ENCODE peak calls at places on chromosomes 13 and 19, in four cellular contexts. U, V, G and Y are unnamed samples. For H3K36me3, the result is how much of the 10 kb centered on the place peaks cover.

GRCh38 chr19:18271433-18271841 is 2.8 kb downstream of the IQCN start:
- DNase-seq in U (no peak), V (no peak), G (no peak), Y (no peak)

GRCh38 chr19:51166846-51167490 is 24.9 kb downstream of the SIGLEC7 start:
- DNase-seq in U (peak), V (no peak), G (no peak), Y (no peak)

GRCh38 chr13:82675024-82675423 is 1207.2 kb downstream of the SLITRK1 start:
- DNase-seq in U (no peak), V (no peak), G (no peak), Y (no peak)

GRCh38 chr13:21934309-21934708 is 263.4 kb downstream of the FGF9 start:
- DNase-seq in U (no peak), V (no peak), G (no peak), Y (no peak)

GRCh38 chr13:99467764-99468163 is 33.5 kb upstream of the TM9SF2 start:
- DNase-seq in U (no peak), V (no peak), G (no peak), Y (no peak)

GRCh38 chr13:88592105-88592504 is 920.9 kb downstream of the SLITRK5 start:
- DNase-seq in U (no peak), V (no peak), G (no peak), Y (no peak)

GRCh38 chr13:21203132-21203531 is 26.7 kb downstream of the MRPL57 start:
- DNase-seq in U (no peak), V (no peak), G (no peak), Y (no peak)

GRCh38 chr13:75480691-75481175 is 1.2 kb downstream of the TBC1D4 start:
- DNase-seq in U (peak), V (peak), G (peak), Y (peak)

GRCh38 chr19:50657672-50658437 is 8.6 kb downstream of the C19orf81 start:
- DNase-seq in U (peak), V (peak), G (peak), Y (peak)

GRCh38 chr19:43609872-43610271 is 2.0 kb upstream of the SRRM5 start:
- DNase-seq in U (no peak), V (no peak), G (no peak), Y (no peak)

GRCh38 chr13:51557875-51558604 is 26.2 kb upstream of the WDFY2 start:
- DNase-seq in U (no peak), V (peak), G (no peak), Y (no peak)

GRCh38 chr19:5156231-5156986 is 184.2 kb downstream of the PTPRS start:
- DNase-seq in U (no peak), V (peak), G (peak), Y (peak)

GRCh38 chr19:13012690-13013608 is 17.7 kb downstream of the NFIX start:
- DNase-seq in U (peak), V (peak), G (peak), Y (no peak)

GRCh38 chr19:50794074-50794777 is 4.0 kb downstream of the ACP4 start:
- DNase-seq in U (no peak), V (peak), G (no peak), Y (no peak)

DNA sequence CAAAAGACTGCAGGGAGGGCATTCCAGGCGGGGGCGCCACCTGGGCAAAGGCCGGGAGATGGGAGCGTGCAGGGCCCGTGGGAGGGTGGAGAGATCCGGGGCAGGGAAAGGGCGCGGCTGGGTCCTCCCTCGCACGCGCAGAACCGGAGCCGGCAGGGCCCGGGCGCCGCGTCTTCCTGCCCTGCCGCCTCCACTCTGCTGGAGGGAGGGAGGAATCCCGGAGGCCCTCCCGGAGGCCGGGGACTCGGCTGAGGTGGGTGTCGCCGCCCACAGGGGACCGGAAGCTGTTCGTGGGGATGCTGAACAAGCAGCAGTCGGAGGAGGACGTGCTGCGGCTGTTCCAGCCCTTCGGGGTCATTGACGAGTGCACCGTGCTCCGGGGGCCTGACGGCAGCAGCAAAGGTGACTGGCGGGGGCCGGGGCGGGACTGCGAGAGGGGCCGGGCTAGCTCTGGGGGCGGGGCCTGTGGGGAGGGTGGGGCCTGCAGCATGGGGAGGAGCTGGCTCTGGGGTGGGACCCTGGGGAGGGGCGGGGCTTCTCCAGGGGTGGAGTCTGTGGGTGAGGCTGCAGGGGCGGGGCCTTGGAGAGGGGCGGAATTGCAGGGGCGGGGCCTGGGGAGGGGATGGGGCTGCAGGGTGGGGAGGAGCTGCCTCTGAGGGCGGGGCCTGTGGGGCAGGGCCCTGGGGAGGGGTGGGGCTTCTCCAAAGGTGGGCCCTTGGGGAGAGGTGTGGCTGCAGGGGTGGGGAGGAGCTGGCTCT is 51.3 kb downstream of the CELF5 start:
- DNase-seq in U (peak), V (peak), G (peak), Y (peak)
- H3K4me3 ChIP-seq in U (peak), V (peak), G (no peak), Y (peak)

DNA sequence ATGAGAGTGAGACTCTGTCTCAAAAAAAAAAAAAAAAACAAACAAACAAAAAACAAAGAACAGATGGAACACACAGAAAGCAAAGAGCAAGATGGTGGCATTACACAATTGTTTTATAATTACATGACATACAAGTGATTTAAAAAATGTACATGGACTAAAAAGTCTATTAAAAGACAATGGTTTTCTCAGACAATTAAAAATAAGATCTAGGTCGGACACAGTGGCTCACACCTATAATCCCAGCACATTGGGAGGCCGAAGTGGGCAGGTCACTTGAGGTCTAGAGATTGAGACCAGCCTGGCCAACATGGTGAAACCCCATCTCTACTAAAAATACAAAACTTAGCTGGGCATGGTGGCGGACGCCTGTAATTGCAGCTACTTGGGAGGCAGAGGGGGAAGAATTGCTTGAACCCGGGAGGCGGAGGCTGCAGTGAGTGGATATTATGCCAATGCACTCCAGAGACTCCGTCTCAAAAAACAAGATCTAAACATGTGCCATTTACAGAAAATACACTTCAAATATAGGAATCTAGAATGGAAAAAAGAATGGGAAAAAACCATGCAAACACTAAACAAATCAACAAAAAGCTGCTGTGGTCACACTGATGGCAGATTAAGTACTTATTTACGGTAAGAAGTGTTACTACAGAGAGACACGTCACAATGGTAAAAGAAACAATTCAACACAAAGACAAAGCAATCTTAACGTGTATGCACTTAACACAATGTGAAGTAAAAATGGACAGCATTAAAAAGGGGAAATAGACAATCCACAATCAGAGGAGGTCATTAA is 26.7 kb downstream of the MIER2 start:
- DNase-seq in U (no peak), V (no peak), G (peak), Y (no peak)
- H3K36me3 ChIP-seq in U (under half), V (under half), G (under half), Y (under half)

GRCh38 chr13:60265566-60265965 is 101.8 kb upstream of the DIAPH3 start:
- DNase-seq in U (no peak), V (no peak), G (no peak), Y (no peak)
- H3K4me3 ChIP-seq in U (no peak), V (no peak), G (no peak), Y (no peak)

DNA sequence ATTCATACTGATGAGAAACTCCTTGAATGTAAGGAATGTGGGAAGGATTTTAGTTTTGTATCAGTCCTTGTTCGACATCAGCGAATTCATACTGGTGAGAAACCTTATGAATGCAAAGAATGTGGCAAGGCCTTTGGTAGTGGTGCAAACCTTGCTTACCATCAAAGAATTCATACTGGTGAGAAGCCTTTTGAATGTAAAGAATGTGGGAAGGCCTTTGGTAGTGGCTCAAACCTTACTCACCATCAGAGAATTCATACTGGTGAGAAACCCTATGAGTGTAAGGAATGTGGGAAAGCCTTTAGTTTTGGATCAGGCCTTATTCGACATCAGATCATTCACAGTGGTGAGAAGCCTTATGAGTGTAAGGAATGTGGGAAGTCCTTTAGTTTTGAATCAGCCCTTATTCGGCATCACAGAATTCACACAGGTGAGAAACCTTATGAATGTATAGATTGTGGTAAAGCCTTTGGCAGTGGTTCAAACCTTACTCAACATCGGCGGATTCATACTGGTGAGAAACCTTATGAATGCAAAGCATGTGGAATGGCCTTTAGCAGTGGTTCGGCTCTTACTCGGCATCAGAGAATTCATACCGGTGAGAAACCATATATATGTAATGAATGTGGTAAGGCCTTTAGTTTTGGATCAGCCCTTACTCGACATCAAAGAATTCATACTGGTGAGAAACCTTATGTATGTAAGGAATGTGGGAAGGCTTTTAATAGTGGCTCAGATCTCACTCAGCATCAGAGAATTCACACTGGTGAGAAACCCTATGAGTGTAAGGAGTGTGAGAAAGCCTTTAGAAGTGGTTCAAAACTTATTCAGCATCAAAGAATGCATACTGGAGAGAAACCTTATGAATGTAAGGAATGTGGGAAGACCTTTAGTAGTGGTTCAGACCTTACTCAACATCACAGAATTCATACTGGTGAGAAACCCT is 26.6 kb downstream of the ZNF345 start:
- DNase-seq in U (no peak), V (no peak), G (no peak), Y (no peak)
- H3K36me3 ChIP-seq in U (under half), V (under half), G (under half), Y (under half)